ENCODE peak calls at places on chromosomes 4 and X, in eight cellular contexts. G is HCT116, A is K562, O is HepG2, W is H1, H is GM23338, B is SK-N-SH, Y is GM12878. M is an unnamed sample.
A peak's percentile ranks its signal among the peaks of the same experiment; 100 is the strongest.

GRCh38 chrX:16191605-16192004 is 24.3 kb downstream of the MAGEB17 start:
- DNase-seq in G (no peak), A (no peak), O (no peak), W (no peak), H (no peak), B (no peak), Y (no peak), M (no peak)

GRCh38 chr4:54254116-54254914 is 25.2 kb downstream of the PDGFRA start:
- DNase-seq in G (no peak), A (no peak), O (no peak), W (no peak), H (no peak), B (no peak), Y (no peak), M (no peak)

GRCh38 chr4:152225680-152226079 is 310.2 kb downstream of the FBXW7 start:
- DNase-seq in G (no peak), A (no peak), O (no peak), W (no peak), H (no peak), B (no peak), Y (no peak), M (no peak)

GRCh38 chr4:147037089-147037488 is 91.4 kb upstream of the TTC29 start:
- DNase-seq in G (no peak), A (no peak), O (no peak), W (no peak), H (no peak), B (no peak), Y (no peak), M (no peak)

GRCh38 chrX:122439836-122440235 is 744.2 kb upstream of the GRIA3 start:
- DNase-seq in G (no peak), A (no peak), O (no peak), W (no peak), H (no peak), B (no peak), Y (no peak), M (no peak)

GRCh38 chrX:17414839-17415238 is 39.8 kb downstream of the NHS start:
- DNase-seq in G (no peak), A (no peak), O (no peak), W (peak; percentile 52), H (peak; percentile 27), B (no peak), Y (no peak), M (no peak)

GRCh38 chr4:3389879-3390840 is 51.6 kb upstream of the HGFAC start:
- DNase-seq in G (no peak), A (no peak), O (no peak), W (peak; percentile 54), H (no peak), B (no peak), Y (no peak), M (no peak)

GRCh38 chrX:72045552-72046277 is 86.0 kb downstream of the RTL5 start:
- DNase-seq in G (no peak), A (no peak), O (no peak), W (no peak), H (peak; percentile 82), B (peak; percentile 66), Y (no peak), M (peak; percentile 41)

GRCh38 chr4:121484633-121485032 is 103.8 kb upstream of the QRFPR start:
- DNase-seq in G (peak; percentile 29), A (peak; percentile 16), O (peak; percentile 36), W (no peak), H (peak; percentile 78), B (peak; percentile 29), Y (no peak), M (peak; percentile 47)

GRCh38 chr4:185810746-185811508 is 1.1 kb downstream of the SORBS2 start:
- DNase-seq in G (no peak), A (no peak), O (peak; percentile 97), W (no peak), H (peak; percentile 33), B (no peak), Y (no peak), M (no peak)

GRCh38 chr4:113675731-113676707 is 85.5 kb downstream of the CAMK2D start:
- DNase-seq in G (no peak), A (no peak), O (peak; percentile 21), W (no peak), H (no peak), B (no peak), Y (no peak), M (no peak)

GRCh38 chr4:6960628-6961027 is 51.0 kb downstream of the TBC1D14 start:
- DNase-seq in G (no peak), A (no peak), O (no peak), W (no peak), H (no peak), B (no peak), Y (no peak), M (no peak)

GRCh38 chr4:6929339-6929734 is 19.7 kb downstream of the TBC1D14 start:
- DNase-seq in G (no peak), A (no peak), O (no peak), W (no peak), H (no peak), B (no peak), Y (no peak), M (no peak)

GRCh38 chrX:3184176-3184930 is 143.1 kb downstream of the ARSF start:
- DNase-seq in G (no peak), A (no peak), O (peak; percentile 73), W (no peak), H (no peak), B (no peak), Y (no peak), M (no peak)

GRCh38 chr4:119666653-119667091 is 38.1 kb upstream of the PDE5A start:
- DNase-seq in G (no peak), A (no peak), O (no peak), W (no peak), H (no peak), B (no peak), Y (no peak), M (no peak)

GRCh38 chrX:148309413-148309812 is 191.0 kb upstream of the AFF2 start:
- DNase-seq in G (no peak), A (no peak), O (no peak), W (no peak), H (no peak), B (no peak), Y (no peak), M (no peak)
- H3K4me1 ChIP-seq in G (no peaks in the 10 kb centered on the region), A (no peaks in the 10 kb centered on the region), O (no peaks in the 10 kb centered on the region), W (no peaks in the 10 kb centered on the region), H (no peaks in the 10 kb centered on the region), B (no peaks in the 10 kb centered on the region), Y (no peaks in the 10 kb centered on the region), M (no peaks in the 10 kb centered on the region)

DNA sequence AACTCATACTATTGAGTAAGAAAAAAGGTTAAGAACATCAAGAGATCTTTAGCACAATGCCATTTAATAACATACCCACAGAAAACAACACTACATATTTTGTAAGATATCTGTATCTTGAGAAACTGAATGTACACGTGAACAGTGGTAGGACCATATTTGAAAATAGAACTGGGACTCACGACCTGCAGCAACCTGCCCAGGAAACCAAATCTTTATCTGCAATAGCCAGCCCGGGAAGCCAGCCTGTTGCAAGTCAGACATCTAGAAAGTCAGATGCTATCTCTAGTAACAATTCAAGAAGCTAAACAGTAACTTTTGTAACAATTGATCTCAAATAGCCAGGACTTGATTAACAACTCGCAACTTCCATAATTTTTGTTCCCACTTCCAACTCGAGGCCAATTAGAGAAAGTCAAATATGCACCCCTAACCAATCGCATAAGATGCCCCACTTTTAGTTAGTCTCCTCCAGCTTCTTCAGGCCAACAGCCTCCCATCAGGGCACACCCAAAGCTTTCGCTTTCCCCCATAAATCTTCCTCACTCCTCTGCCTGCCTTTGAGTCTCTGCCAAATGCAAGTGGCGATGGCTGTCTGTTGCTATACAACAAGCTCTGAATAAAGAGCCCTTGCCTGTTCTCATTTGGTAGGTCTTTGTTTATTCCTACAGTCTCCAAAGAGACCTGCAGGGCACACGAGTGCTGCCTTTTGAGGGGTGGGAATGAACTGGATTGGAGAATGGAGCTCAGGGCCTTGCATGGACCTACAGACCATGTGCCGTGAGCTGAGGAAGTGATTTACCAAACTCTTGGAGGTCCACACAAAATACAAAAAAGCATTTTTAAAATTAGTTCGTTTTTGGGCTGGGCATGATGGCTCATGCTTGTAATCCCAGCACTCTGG is 52.3 kb upstream of the SOD3 start:
- DNase-seq in G (no peak), A (no peak), O (no peak), W (no peak), H (no peak), B (no peak), Y (no peak), M (no peak)
- TF ChIP-seq POLR2AphosphoS5 in G (no peak), A (no peak), O (no peak), W (no peak), H (no peak), B (no peak), Y (no peak), M (no peak)

DNA sequence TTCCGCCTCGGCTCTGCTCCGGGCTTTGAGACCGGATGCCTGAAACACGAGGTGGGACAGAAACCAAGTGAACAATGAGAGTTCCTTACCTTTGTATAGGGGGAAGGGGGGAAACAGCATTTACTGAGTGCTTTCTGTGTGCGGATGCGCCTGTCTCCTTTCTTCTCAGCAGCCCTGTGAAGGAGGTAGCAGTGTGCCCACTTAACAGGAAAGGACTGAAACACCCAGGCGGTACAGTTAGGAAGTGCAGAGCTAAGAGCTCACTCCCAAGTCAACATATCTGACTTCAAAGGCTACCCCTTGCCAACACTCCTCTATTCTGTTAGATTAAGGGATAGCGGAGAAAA is 43.1 kb upstream of the TMSB15B start:
- DNase-seq in G (no peak), A (no peak), O (no peak), W (no peak), H (no peak), B (no peak), Y (no peak), M (no peak)
- H3K79me2 ChIP-seq in G (no peaks in the 10 kb centered on the region), A (no peaks in the 10 kb centered on the region), O (no peaks in the 10 kb centered on the region), W (no peaks in the 10 kb centered on the region), H (no peaks in the 10 kb centered on the region), B (no peaks in the 10 kb centered on the region), Y (peaks cover 29% of the 10 kb centered on the region), M (no peaks in the 10 kb centered on the region)

GRCh38 chrX:51158261-51158660 is 174.4 kb upstream of the NUDT10 start:
- DNase-seq in G (no peak), A (no peak), O (no peak), W (no peak), H (no peak), B (no peak), Y (no peak), M (no peak)
- H3K4me1 ChIP-seq in G (no peaks in the 10 kb centered on the region), A (no peaks in the 10 kb centered on the region), O (no peaks in the 10 kb centered on the region), W (no peaks in the 10 kb centered on the region), H (no peaks in the 10 kb centered on the region), B (no peaks in the 10 kb centered on the region), Y (no peaks in the 10 kb centered on the region), M (no peaks in the 10 kb centered on the region)

DNA sequence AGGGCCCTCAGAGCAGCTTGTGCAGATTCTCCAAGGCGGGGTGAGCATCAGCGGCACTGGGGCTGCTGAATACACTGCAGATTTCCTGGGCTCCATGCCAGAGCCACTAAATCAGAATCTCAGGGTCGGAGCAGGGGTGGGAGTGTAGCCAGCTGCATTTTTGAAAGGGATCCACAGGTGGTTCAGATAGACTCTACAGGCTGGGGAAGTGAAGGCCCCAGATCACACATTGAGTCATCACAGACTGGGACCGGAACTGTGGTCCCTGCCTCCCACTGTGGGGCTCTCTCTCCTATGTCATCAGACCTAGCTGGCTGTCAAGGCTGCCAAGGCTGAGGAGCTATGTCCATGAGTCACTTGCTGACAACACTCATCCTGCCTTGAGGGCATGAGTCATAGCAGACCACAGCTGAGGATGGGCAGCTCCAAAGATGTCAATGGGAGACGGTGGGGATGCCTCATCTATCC is 162.3 kb upstream of the MAMLD1 start:
- DNase-seq in G (peak; percentile 80), A (peak; percentile 20), O (peak; percentile 54), W (no peak), H (no peak), B (peak; percentile 26), Y (peak; percentile 54), M (peak; percentile 73)
- TF ChIP-seq POLR2AphosphoS5 in G (peak; percentile 53), A (no peak), O (no peak), W (no peak), H (no peak), B (peak; percentile 64), Y (no peak), M (peak; percentile 32)